ENCODE peak calls at places on chromosome 13, in eight cellular contexts. B is central memory CD4-positive, alpha-beta T cell; F is activated T-cell treated with anti-CD3 and anti-CD28 coated beads, Interleukin-2, amount 50 U/mL, for 4 hours; O is stomach; S is spleen; J is CD4-positive, alpha-beta T cell; P is stimulated activated CD4-positive, alpha-beta T cell treated with anti-CD3 and anti-CD28 coated beads, Interleukin-2, amount 100 ng/mL, for 48 hours; L is left cardiac atrium. M is an unnamed sample.

GRCh38 chr13:29140277-29140676 is 320.1 kb downstream of the MTUS2 start:
- DNase-seq in P (no peak), O (no peak), S (no peak), L (peak; percentile 29), B (no peak), F (no peak), J (no peak), M (no peak)

GRCh38 chr13:71879129-71879535 is 12.1 kb upstream of the DACH1 start:
- DNase-seq in J (no peak), B (no peak), O (no peak), P (no peak), F (no peak), S (no peak), L (no peak), M (peak; percentile 77)

GRCh38 chr13:70842062-70842644 is 733.9 kb upstream of the KLHL1 start:
- DNase-seq in J (no peak), S (no peak), F (no peak), L (no peak), O (no peak), B (no peak), P (no peak), M (no peak)

GRCh38 chr13:90447735-90448103 is 899.8 kb upstream of the MIR17HG start:
- DNase-seq in S (no peak), B (no peak), J (no peak), F (no peak), L (no peak), P (no peak), O (no peak), M (no peak)

GRCh38 chr13:43132228-43132627 is 108.8 kb downstream of the DNAJC15 start:
- DNase-seq in J (no peak), S (no peak), B (no peak), O (peak; percentile 40), L (no peak), F (no peak), P (no peak), M (peak; percentile 45)

GRCh38 chr13:76927955-76928354 is 20.4 kb upstream of the ACOD1 start:
- DNase-seq in O (no peak), L (no peak), P (no peak), S (no peak), B (no peak), J (no peak), F (no peak), M (no peak)

GRCh38 chr13:113110048-113110851 is 4.7 kb downstream of the F7 start:
- DNase-seq in L (peak; percentile 31), O (no peak), S (peak; percentile 59), J (no peak), B (peak; percentile 8), F (peak; percentile 50), P (no peak), M (no peak)

GRCh38 chr13:40179421-40179820 is 487.0 kb downstream of the FOXO1 start:
- DNase-seq in S (no peak), P (no peak), J (no peak), B (no peak), F (no peak), O (no peak), L (no peak), M (no peak)

GRCh38 chr13:92843549-92843948 is 383.1 kb upstream of the GPC6 start:
- DNase-seq in P (no peak), O (no peak), J (no peak), L (no peak), B (no peak), S (no peak), F (no peak), M (peak; percentile 79)

M was measured in NCI-H1694.